ENCODE peak calls at places on chromosomes 7 and 10, in six cellular contexts. M is MG63; V is foreskin fibroblast; H is neuronal stem cell; J is CD4-positive, CD25-positive, alpha-beta regulatory T cell; T is fibroblast of pulmonary artery. N is an unnamed sample.

GRCh38 chr10:75977146-75977545 is 545.7 kb downstream of the LRMDA start:
- DNase-seq in V (no peak), H (no peak), M (no peak), T (no peak), J (no peak), N (no peak)

GRCh38 chr7:14380881-14381280 is 391.4 kb upstream of the ETV1 start:
- DNase-seq in M (peak), J (no peak), V (peak), T (no peak), H (no peak), N (peak)

GRCh38 chr10:126256864-126257263 is 131.4 kb downstream of the ADAM12 start:
- DNase-seq in T (no peak), M (no peak), J (no peak), V (no peak), H (no peak), N (no peak)

GRCh38 chr7:99928994-99929729 is at the start of gene GJC3:
- DNase-seq in T (peak), H (peak), M (peak), J (peak), V (peak), N (peak)

GRCh38 chr10:83289373-83289772 is 849.9 kb upstream of the GHITM start:
- DNase-seq in T (no peak), V (no peak), H (peak), M (no peak), J (no peak), N (no peak)

GRCh38 chr10:61792921-61793320 is 108.6 kb upstream of the ARID5B start:
- DNase-seq in M (no peak), V (no peak), J (no peak), H (no peak), T (no peak), N (no peak)

GRCh38 chr10:131134001-131134576 is 177.4 kb downstream of the TCERG1L start:
- DNase-seq in V (no peak), T (no peak), J (no peak), H (no peak), M (no peak), N (no peak)

GRCh38 chr10:65340340-65340739 is 1585.5 kb upstream of the LRRTM3 start:
- DNase-seq in T (no peak), J (no peak), H (no peak), V (no peak), M (no peak), N (no peak)

GRCh38 chr10:2828741-2829140 is 238.6 kb upstream of the PFKP start:
- DNase-seq in M (no peak), J (no peak), T (no peak), V (no peak), H (no peak), N (no peak)

GRCh38 chr7:80783688-80784327 is 135.0 kb downstream of the SEMA3C start:
- DNase-seq in H (no peak), M (no peak), V (peak), J (no peak), T (peak), N (no peak)

GRCh38 chr10:132107211-132107946 is 41.6 kb downstream of the JAKMIP3 start:
- DNase-seq in H (no peak), J (no peak), T (no peak), V (no peak), M (no peak), N (no peak)

GRCh38 chr10:119059557-119059956 is 21.1 kb downstream of the EIF3A start:
- DNase-seq in T (no peak), V (no peak), M (no peak), J (no peak), H (no peak), N (no peak)

GRCh38 chr7:112997831-112998230 is 88.8 kb downstream of the GPR85 start:
- DNase-seq in J (no peak), M (no peak), V (no peak), T (no peak), H (no peak), N (no peak)

GRCh38 chr10:126090911-126091728 is 194.8 kb downstream of the FANK1 start:
- DNase-seq in J (no peak), M (peak), V (peak), T (peak), H (no peak), N (peak)

GRCh38 chr7:130421685-130422084 is 19.1 kb downstream of the CEP41 start:
- DNase-seq in M (peak), J (peak), V (peak), T (peak), H (no peak), N (peak)

GRCh38 chr10:107442035-107442505 is 277.6 kb upstream of the SORCS1 start:
- DNase-seq in H (no peak), T (peak), M (peak), V (peak), J (no peak), N (peak)

GRCh38 chr10:104548090-104548489 is 93.0 kb upstream of the SORCS3 start:
- DNase-seq in T (peak), H (peak), J (no peak), V (peak), M (no peak), N (peak)

GRCh38 chr10:11270135-11270857 is 252.6 kb downstream of the CELF2 start:
- DNase-seq in M (peak), T (peak), V (peak), J (peak), H (peak), N (peak)

GRCh38 chr10:98259606-98260319 is 8.2 kb downstream of the LOXL4 start:
- DNase-seq in J (no peak), T (no peak), H (no peak), M (no peak), V (peak), N (peak)

GRCh38 chr10:117249493-117250093 is 8.7 kb downstream of the SLC18A2 start:
- DNase-seq in J (no peak), V (no peak), T (no peak), H (no peak), M (no peak), N (no peak)

GRCh38 chr7:132709971-132710567 is 133.8 kb upstream of the PLXNA4 start:
- DNase-seq in J (peak), V (peak), M (peak), H (peak), T (peak), N (peak)

GRCh38 chr10:120005408-120006280 is 113.1 kb downstream of the SEC23IP start:
- DNase-seq in J (no peak), V (no peak), T (peak), H (peak), M (no peak), N (no peak)

GRCh38 chr10:59036311-59037017 is 140.0 kb upstream of the PHYHIPL start:
- DNase-seq in M (no peak), V (no peak), J (no peak), H (no peak), T (no peak), N (no peak)

GRCh38 chr7:45709168-45710034 is 135.2 kb downstream of the ADCY1 start:
- DNase-seq in H (no peak), M (no peak), T (peak), V (peak), J (no peak), N (no peak)

GRCh38 chr10:18822156-18822555 is 162.9 kb downstream of the ARL5B start:
- DNase-seq in M (no peak), J (peak), V (peak), T (peak), H (peak), N (peak)

GRCh38 chr7:143896667-143897066 is 5.3 kb downstream of the TCAF1 start:
- DNase-seq in H (no peak), M (no peak), V (no peak), J (no peak), T (no peak), N (no peak)

GRCh38 chr7:47663841-47664240 is 81.9 kb upstream of the TNS3 start:
- DNase-seq in J (no peak), V (no peak), T (no peak), M (no peak), H (no peak), N (no peak)

GRCh38 chr7:99224263-99224947 is 16.5 kb upstream of the KPNA7 start:
- DNase-seq in H (no peak), J (peak), M (peak), V (peak), T (peak), N (peak)

GRCh38 chr7:33043875-33044718 is 18.5 kb downstream of the NT5C3A start:
- DNase-seq in M (no peak), J (no peak), V (no peak), H (no peak), T (peak), N (peak)

GRCh38 chr10:102696736-102697135 is 17.5 kb downstream of the ARL3 start:
- DNase-seq in T (no peak), M (no peak), V (no peak), H (no peak), J (no peak), N (peak)

GRCh38 chr10:121974019-121974534 is 940 bp downstream of the NSMCE4A start:
- DNase-seq in V (no peak), J (no peak), H (peak), T (no peak), M (no peak), N (no peak)

GRCh38 chr10:111200505-111201186 is 123.8 kb downstream of the ADRA2A start:
- DNase-seq in T (no peak), H (no peak), V (no peak), M (no peak), J (no peak), N (no peak)

GRCh38 chr7:38660427-38661099 is 29.4 kb upstream of the AMPH start:
- DNase-seq in J (peak), V (peak), H (peak), T (peak), M (peak), N (peak)

GRCh38 chr7:47580175-47580701 is 1.7 kb downstream of the TNS3 start:
- DNase-seq in T (peak), H (no peak), J (no peak), V (peak), M (no peak), N (no peak)

GRCh38 chr7:3537210-3537875 is 236.3 kb downstream of the SDK1 start:
- DNase-seq in T (peak), J (no peak), M (peak), V (peak), H (no peak), N (peak)

GRCh38 chr10:79181680-79182079 is 112.9 kb downstream of the ZMIZ1 start:
- DNase-seq in H (no peak), T (no peak), V (no peak), J (no peak), M (no peak), N (no peak)

GRCh38 chr10:74755273-74755672 is 71.1 kb upstream of the KAT6B start:
- DNase-seq in H (no peak), T (no peak), M (no peak), J (no peak), V (no peak), N (no peak)

GRCh38 chr7:95916573-95917371 is 144.4 kb downstream of the DYNC1I1 start:
- DNase-seq in H (peak), T (peak), M (peak), J (peak), V (peak), N (peak)
- H3K4me3 ChIP-seq in H (no peak), T (no peak), M (peak), J (no peak), V (no peak), N (no peak)

DNA sequence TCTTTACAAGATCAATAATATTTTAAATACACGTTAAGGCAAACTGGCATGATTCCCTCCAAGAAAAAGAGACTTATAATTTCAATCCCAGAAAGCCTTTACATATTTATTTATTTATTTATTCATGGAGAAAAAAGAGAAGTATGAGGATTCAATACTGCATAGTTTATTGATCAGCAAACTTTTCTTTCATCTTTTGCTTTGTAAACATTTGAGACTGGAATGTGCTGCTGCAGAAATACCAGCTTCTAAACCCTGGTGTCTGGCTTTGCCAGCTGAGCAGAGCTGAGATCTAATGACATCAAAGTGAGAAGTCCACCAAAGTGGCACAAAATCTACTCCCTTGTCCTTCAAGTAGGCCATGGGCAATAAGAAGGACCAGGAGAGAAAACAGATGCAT is 93.7 kb upstream of the STK17A start:
- DNase-seq in J (no peak), M (no peak), H (no peak), V (no peak), T (no peak), N (no peak)
- H3K4me3 ChIP-seq in J (no peak), M (no peak), H (no peak), V (no peak), T (no peak), N (no peak)

GRCh38 chr10:8130973-8131911 is 76.8 kb downstream of the GATA3 start:
- DNase-seq in T (peak), H (no peak), V (no peak), J (peak), M (peak), N (peak)
- H3K4me3 ChIP-seq in T (no peak), H (no peak), V (no peak), J (no peak), M (no peak), N (peak)

GRCh38 chr7:27148776-27149641 is 1.4 kb upstream of the HOXA6 start:
- DNase-seq in J (no peak), H (no peak), M (peak), T (no peak), V (no peak), N (no peak)
- H3K4me3 ChIP-seq in J (no peak), H (no peak), M (peak), T (no peak), V (no peak), N (no peak)

GRCh38 chr7:22548313-22548712 is 48.3 kb upstream of the STEAP1B start:
- DNase-seq in M (no peak), V (no peak), J (no peak), T (no peak), H (no peak), N (no peak)

GRCh38 chr7:22549667-22550513 is 49.9 kb upstream of the STEAP1B start:
- DNase-seq in V (peak), H (peak), J (peak), M (peak), T (peak), N (peak)

GRCh38 chr7:22549051-22549450 is 49.1 kb upstream of the STEAP1B start:
- DNase-seq in T (no peak), V (no peak), M (no peak), J (no peak), H (no peak), N (peak)

GRCh38 chr7:22551768-22552513 is 52.0 kb upstream of the STEAP1B start:
- DNase-seq in T (no peak), J (no peak), M (no peak), H (no peak), V (no peak), N (no peak)

GRCh38 chr7:22550514-22551010 is 50.6 kb upstream of the STEAP1B start:
- DNase-seq in V (peak), M (no peak), T (no peak), H (no peak), J (no peak), N (no peak)
- H3K4me3 ChIP-seq in V (peak), M (no peak), T (no peak), H (no peak), J (no peak), N (no peak)

GRCh38 chr7:15561840-15562239 is at the start of gene AGMO:
- DNase-seq in V (peak), T (peak), J (no peak), M (no peak), H (peak), N (peak)
- H3K4me3 ChIP-seq in V (peak), T (no peak), J (no peak), M (no peak), H (no peak), N (no peak)

GRCh38 chr7:26657139-26657753 is 207.1 kb downstream of the SKAP2 start:
- DNase-seq in M (no peak), H (no peak), J (no peak), V (no peak), T (no peak), N (no peak)
- H3K4me3 ChIP-seq in M (no peak), H (no peak), J (no peak), V (no peak), T (no peak), N (no peak)

GRCh38 chr10:42549851-42550250 is 88.5 kb downstream of the ZNF33B start:
- DNase-seq in H (no peak), M (no peak), T (no peak), J (no peak), V (no peak), N (no peak)
- H3K4me3 ChIP-seq in H (no peak), M (no peak), T (no peak), J (peak), V (no peak), N (no peak)

DNA sequence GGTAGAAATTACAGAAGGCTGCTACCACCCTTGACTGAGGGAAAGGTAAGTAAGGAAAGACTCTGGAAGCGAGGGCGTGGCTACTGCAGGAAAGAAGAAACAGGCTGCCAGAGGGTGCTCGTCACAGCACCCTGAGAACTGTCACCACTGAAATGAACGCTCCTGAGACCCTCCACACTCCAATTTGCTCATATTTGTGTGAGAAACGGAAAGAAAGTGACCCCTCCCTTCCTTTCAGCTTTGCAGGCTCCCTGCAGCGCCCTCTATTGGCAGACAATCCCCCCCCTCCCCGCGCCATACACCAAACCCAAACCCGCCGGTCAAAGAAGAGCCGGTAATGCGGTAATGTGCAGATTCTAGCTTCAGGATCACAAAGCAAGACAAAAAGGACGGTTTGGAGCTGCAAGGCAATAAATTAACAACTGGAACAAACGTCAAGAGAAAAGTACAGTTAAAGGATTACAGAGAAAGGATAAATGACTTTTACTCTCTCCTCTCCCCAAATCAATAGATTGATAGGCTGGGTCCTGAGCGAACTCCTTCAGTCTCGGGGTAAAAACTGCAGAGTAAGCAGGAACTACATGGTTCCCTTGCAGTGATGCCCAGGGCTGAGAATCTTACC is 47.7 kb downstream of the STEAP1B start:
- DNase-seq in J (peak), T (peak), M (no peak), V (peak), H (peak), N (peak)
- H3K4me3 ChIP-seq in J (no peak), T (peak), M (no peak), V (peak), H (no peak), N (peak)